ENCODE peak calls at places on chromosomes 4 and X, in five cellular contexts. I, F, Z, J and E are unnamed samples.

GRCh38 chrX:80306007-80306406 is 114.2 kb upstream of the TENT5D start:
- DNase-seq in I (no peak), F (no peak), Z (no peak), J (no peak), E (no peak)

GRCh38 chr4:150130953-150131352 is 52.7 kb downstream of the DCLK2 start:
- DNase-seq in I (no peak), F (peak; percentile 54), Z (no peak), J (peak; percentile 80), E (no peak)

GRCh38 chrX:15737957-15738685 is at the start of gene CA5B:
- DNase-seq in I (peak; percentile 68), F (peak; percentile 91), Z (peak; percentile 91), J (peak; percentile 61), E (no peak)

GRCh38 chrX:43974736-43975135 is 1.5 kb upstream of the NDP start:
- DNase-seq in I (no peak), F (no peak), Z (no peak), J (no peak), E (no peak)

GRCh38 chrX:153700376-153700945 is 12.7 kb downstream of the SLC6A8 start:
- DNase-seq in I (no peak), F (no peak), Z (no peak), J (no peak), E (no peak)

GRCh38 chr4:135123632-135124031 is 922.0 kb upstream of the PABPC4L start:
- DNase-seq in I (no peak), F (no peak), Z (no peak), J (no peak), E (no peak)

GRCh38 chrX:64428371-64428770 is 33.1 kb upstream of the MTMR8 start:
- DNase-seq in I (no peak), F (no peak), Z (no peak), J (no peak), E (no peak)

GRCh38 chr4:140924761-140925392 is 168.7 kb upstream of the TBC1D9 start:
- DNase-seq in I (no peak), F (no peak), Z (no peak), J (no peak), E (no peak)

GRCh38 chrX:26376037-26376708 is 160.2 kb downstream of the MAGEB5 start:
- DNase-seq in I (no peak), F (no peak), Z (no peak), J (no peak), E (no peak)

GRCh38 chr4:5118091-5118786 is 67.0 kb downstream of the STK32B start:
- DNase-seq in I (no peak), F (no peak), Z (no peak), J (no peak), E (no peak)

GRCh38 chr4:153257151-153257620 is 52.9 kb downstream of the TRIM2 start:
- DNase-seq in I (no peak), F (no peak), Z (no peak), J (peak; percentile 7), E (no peak)

GRCh38 chr4:96983830-96984229 is 1143.9 kb downstream of the PDHA2 start:
- DNase-seq in I (no peak), F (peak; percentile 21), Z (no peak), J (no peak), E (no peak)

GRCh38 chrX:153530411-153531145 is 13.1 kb downstream of the ATP2B3 start:
- DNase-seq in I (no peak), F (no peak), Z (no peak), J (no peak), E (no peak)

GRCh38 chr4:85905761-85906160 is 430.8 kb downstream of the ARHGAP24 start:
- DNase-seq in I (no peak), F (peak; percentile 6), Z (no peak), J (no peak), E (no peak)

GRCh38 chrX:45621356-45622041 is 420.8 kb upstream of the DIPK2B start:
- DNase-seq in I (no peak), F (peak; percentile 65), Z (no peak), J (peak; percentile 27), E (no peak)

GRCh38 chr4:68984947-68985346 is 33.3 kb upstream of the UGT2A3 start:
- DNase-seq in I (no peak), F (no peak), Z (no peak), J (no peak), E (no peak)

GRCh38 chrX:14363719-14364118 is 165.6 kb upstream of the GLRA2 start:
- DNase-seq in I (no peak), F (no peak), Z (no peak), J (no peak), E (no peak)

GRCh38 chr4:74794341-74794801 is at the start of gene BTC:
- DNase-seq in I (peak; percentile 43), F (peak; percentile 81), Z (no peak), J (no peak), E (no peak)

GRCh38 chrX:38878674-38879375 is 77.6 kb downstream of the MID1IP1 start:
- DNase-seq in I (no peak), F (no peak), Z (peak; percentile 78), J (no peak), E (no peak)

GRCh38 chrX:24395775-24396174 is 35.3 kb downstream of the SUPT20HL1 start:
- DNase-seq in I (peak; percentile 24), F (peak; percentile 79), Z (peak; percentile 60), J (peak; percentile 44), E (peak; percentile 14)

GRCh38 chr4:56301181-56302076 is 85.9 kb downstream of the AASDH start:
- DNase-seq in I (peak; percentile 59), F (peak; percentile 79), Z (peak; percentile 77), J (peak; percentile 52), E (peak; percentile 35)

GRCh38 chr4:4759883-4760282 is 99.6 kb upstream of the MSX1 start:
- DNase-seq in I (no peak), F (no peak), Z (no peak), J (no peak), E (no peak)

GRCh38 chr4:161546902-161547301 is 616.9 kb downstream of the FSTL5 start:
- DNase-seq in I (no peak), F (peak; percentile 58), Z (no peak), J (no peak), E (no peak)

GRCh38 chr4:41146716-41147506 is 67.4 kb downstream of the APBB2 start:
- DNase-seq in I (no peak), F (peak; percentile 65), Z (no peak), J (no peak), E (no peak)

GRCh38 chr4:155757745-155758265 is 1.0 kb upstream of the GUCY1B1 start:
- DNase-seq in I (no peak), F (no peak), Z (no peak), J (no peak), E (no peak)

GRCh38 chr4:20839957-20840356 is 139.7 kb downstream of the PACRGL start:
- DNase-seq in I (no peak), F (peak; percentile 53), Z (no peak), J (peak; percentile 8), E (no peak)

GRCh38 chr4:104064650-104065577 is 345.1 kb upstream of the TACR3 start:
- DNase-seq in I (peak; percentile 56), F (peak; percentile 72), Z (peak; percentile 14), J (no peak), E (no peak)

GRCh38 chr4:28723371-28723770 is 1862.7 kb downstream of the STIM2 start:
- DNase-seq in I (no peak), F (no peak), Z (no peak), J (no peak), E (peak; percentile 16)

GRCh38 chrX:37787353-37787869 is 7.6 kb downstream of the CYBB start:
- DNase-seq in I (no peak), F (no peak), Z (peak; percentile 66), J (no peak), E (no peak)

GRCh38 chrX:65300104-65300809 is 234.3 kb downstream of the LAS1L start:
- DNase-seq in I (no peak), F (no peak), Z (peak; percentile 0), J (no peak), E (no peak)

GRCh38 chrX:140664939-140665338 is 44.6 kb upstream of the LINC00632 start:
- DNase-seq in I (no peak), F (peak; percentile 59), Z (peak; percentile 5), J (no peak), E (no peak)

DNA sequence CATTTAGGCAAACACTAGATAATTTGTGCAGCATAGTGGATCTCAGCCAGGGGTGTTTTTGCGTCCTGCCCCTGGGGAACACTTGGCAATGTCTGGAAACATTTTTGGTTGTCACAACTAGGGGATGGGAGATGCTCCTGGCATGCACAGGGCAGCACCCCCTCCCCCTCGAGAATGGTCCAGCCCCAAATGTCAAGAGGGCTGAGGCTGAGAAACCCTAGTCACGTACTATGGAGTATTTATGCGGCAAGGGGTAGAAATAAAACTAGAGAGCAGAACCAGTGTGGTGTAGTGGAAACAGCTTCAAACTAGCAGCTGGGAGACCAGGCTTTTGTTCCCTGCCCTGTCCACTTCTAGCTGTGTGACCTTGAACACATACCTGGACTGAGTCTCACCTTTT is 38.2 kb upstream of the CLCN4 start:
- DNase-seq in I (no peak), F (no peak), Z (no peak), J (no peak), E (no peak)
- TF ChIP-seq CTCF in I (no peak), F (no peak), Z (no peak), J (no peak), E (no peak)

GRCh38 chr4:24475756-24476155 is 108.6 kb downstream of the DHX15 start:
- DNase-seq in I (no peak), F (no peak), Z (no peak), J (no peak), E (peak; percentile 40)

GRCh38 chr4:24471623-24472510 is 112.5 kb downstream of the DHX15 start:
- DNase-seq in I (no peak), F (no peak), Z (no peak), J (no peak), E (no peak)

GRCh38 chr4:24472514-24473308 is 111.6 kb downstream of the DHX15 start:
- DNase-seq in I (peak; percentile 50), F (peak; percentile 57), Z (peak; percentile 61), J (peak; percentile 38), E (peak; percentile 61)

GRCh38 chr4:24473309-24473721 is 111.0 kb downstream of the DHX15 start:
- DNase-seq in I (no peak), F (peak; percentile 30), Z (peak; percentile 13), J (no peak), E (no peak)

GRCh38 chr4:24470681-24471622 is 113.4 kb downstream of the DHX15 start:
- DNase-seq in I (no peak), F (no peak), Z (no peak), J (no peak), E (no peak)
- TF ChIP-seq CTCF in I (no peak), F (no peak), Z (no peak), J (no peak), E (no peak)

GRCh38 chr4:93529692-93530091 is 298.9 kb upstream of the ATOH1 start:
- DNase-seq in I (no peak), F (no peak), Z (no peak), J (no peak), E (no peak)
- TF ChIP-seq CTCF in I (no peak), F (no peak), Z (no peak), J (no peak), E (no peak)

GRCh38 chr4:6926081-6926480 is 16.5 kb downstream of the TBC1D14 start:
- DNase-seq in I (no peak), F (no peak), Z (no peak), J (no peak), E (no peak)

GRCh38 chr4:6925357-6925836 is 15.8 kb downstream of the TBC1D14 start:
- DNase-seq in I (no peak), F (no peak), Z (no peak), J (no peak), E (no peak)

GRCh38 chr4:6926681-6927478 is 17.3 kb downstream of the TBC1D14 start:
- DNase-seq in I (no peak), F (no peak), Z (no peak), J (no peak), E (no peak)

GRCh38 chr4:6923507-6923906 is 13.9 kb downstream of the TBC1D14 start:
- DNase-seq in I (no peak), F (no peak), Z (no peak), J (no peak), E (no peak)

GRCh38 chr4:6924361-6924779 is 14.7 kb downstream of the TBC1D14 start:
- DNase-seq in I (no peak), F (no peak), Z (no peak), J (no peak), E (no peak)
- TF ChIP-seq CTCF in I (no peak), F (no peak), Z (no peak), J (no peak), E (no peak)